ENCODE peak calls at places on chromosomes 3 and 15, in seven cellular contexts. U is tibial nerve, W is PC-9, V is GM12865, J is fibroblast of the aortic adventitia, H is body of pancreas, K is A549. D is an unnamed sample.

GRCh38 chr15:89820651-89821611 is 6.3 kb upstream of the ANPEP start:
- DNase-seq in W (no peak), K (peak), U (no peak), J (peak), H (no peak), V (no peak), D (no peak)

GRCh38 chr15:77837649-77838025 is 204.9 kb upstream of the LINGO1 start:
- DNase-seq in K (no peak), W (no peak), H (no peak), U (no peak), J (no peak), V (no peak), D (no peak)

GRCh38 chr15:77642793-77643430 is 10.2 kb upstream of the LINGO1 start:
- DNase-seq in H (no peak), V (no peak), W (no peak), J (no peak), U (no peak), K (no peak), D (no peak)

GRCh38 chr3:21718161-21718765 is 32.7 kb downstream of the ZNF385D start:
- DNase-seq in H (no peak), W (peak), K (no peak), J (peak), U (no peak), V (no peak), D (peak)

GRCh38 chr15:67165653-67166260 is 88.7 kb downstream of the AAGAB start:
- DNase-seq in W (no peak), U (no peak), J (peak), K (no peak), V (no peak), H (no peak), D (no peak)

GRCh38 chr15:42062284-42062806 is 32.0 kb downstream of the PLA2G4D start:
- DNase-seq in K (no peak), U (no peak), V (no peak), J (no peak), H (no peak), W (no peak), D (no peak)

GRCh38 chr3:29745237-29745870 is 464.5 kb downstream of the RBMS3 start:
- DNase-seq in H (no peak), V (no peak), W (no peak), J (no peak), U (no peak), K (no peak), D (no peak)

GRCh38 chr15:87031545-87032230 is 952.0 kb downstream of the AGBL1 start:
- DNase-seq in K (no peak), V (no peak), U (no peak), W (no peak), J (peak), H (no peak), D (no peak)

GRCh38 chr3:63937661-63938651 is 25.8 kb upstream of the SCAANT1 start:
- DNase-seq in W (peak), U (no peak), H (no peak), K (no peak), V (peak), J (no peak), D (no peak)

GRCh38 chr3:122964844-122965243 is 62.7 kb downstream of the SEMA5B start:
- DNase-seq in W (no peak), J (no peak), U (no peak), H (no peak), V (no peak), K (no peak), D (no peak)

GRCh38 chr3:155393316-155393715 is 99.8 kb upstream of the STRIT1 start:
- DNase-seq in V (no peak), U (no peak), H (no peak), J (peak), W (no peak), K (no peak), D (no peak)

GRCh38 chr3:4306091-4306490 is 2.9 kb downstream of the SETMAR start:
- DNase-seq in V (no peak), K (no peak), J (no peak), W (no peak), H (no peak), U (no peak), D (no peak)

GRCh38 chr3:180683816-180684215 is 4.5 kb upstream of the CCDC39 start:
- DNase-seq in U (no peak), H (no peak), V (no peak), W (no peak), J (no peak), K (no peak), D (no peak)

GRCh38 chr15:99174989-99175388 is 70.1 kb downstream of the SYNM start:
- DNase-seq in K (no peak), H (no peak), V (no peak), U (no peak), W (no peak), J (no peak), D (no peak)

DNA sequence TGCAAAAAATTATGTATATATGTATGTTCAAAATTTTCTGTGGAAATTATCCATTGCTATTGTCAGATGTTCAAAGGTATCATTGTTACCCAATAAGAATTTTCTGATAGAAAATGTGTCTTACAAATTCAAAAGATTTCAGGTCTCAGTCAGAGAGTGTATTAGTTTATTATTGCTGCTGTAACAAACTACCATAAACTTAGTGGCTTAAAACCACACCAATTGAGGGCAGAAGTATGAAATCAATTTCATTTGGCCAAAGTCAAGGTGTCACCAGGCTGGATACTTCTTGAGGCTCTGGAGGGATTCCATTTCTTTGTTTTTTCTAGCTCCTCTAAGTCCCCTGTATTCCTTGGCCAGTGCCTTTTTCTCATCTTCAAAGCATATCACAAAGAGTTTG is 914.4 kb upstream of the ROBO1 start:
- DNase-seq in U (no peak), J (no peak), H (no peak), K (no peak), V (no peak), W (no peak), D (no peak)
- H3K4me3 ChIP-seq in U (no peak), J (no peak), H (no peak), K (no peak), V (no peak), W (no peak), D (no peak)

DNA sequence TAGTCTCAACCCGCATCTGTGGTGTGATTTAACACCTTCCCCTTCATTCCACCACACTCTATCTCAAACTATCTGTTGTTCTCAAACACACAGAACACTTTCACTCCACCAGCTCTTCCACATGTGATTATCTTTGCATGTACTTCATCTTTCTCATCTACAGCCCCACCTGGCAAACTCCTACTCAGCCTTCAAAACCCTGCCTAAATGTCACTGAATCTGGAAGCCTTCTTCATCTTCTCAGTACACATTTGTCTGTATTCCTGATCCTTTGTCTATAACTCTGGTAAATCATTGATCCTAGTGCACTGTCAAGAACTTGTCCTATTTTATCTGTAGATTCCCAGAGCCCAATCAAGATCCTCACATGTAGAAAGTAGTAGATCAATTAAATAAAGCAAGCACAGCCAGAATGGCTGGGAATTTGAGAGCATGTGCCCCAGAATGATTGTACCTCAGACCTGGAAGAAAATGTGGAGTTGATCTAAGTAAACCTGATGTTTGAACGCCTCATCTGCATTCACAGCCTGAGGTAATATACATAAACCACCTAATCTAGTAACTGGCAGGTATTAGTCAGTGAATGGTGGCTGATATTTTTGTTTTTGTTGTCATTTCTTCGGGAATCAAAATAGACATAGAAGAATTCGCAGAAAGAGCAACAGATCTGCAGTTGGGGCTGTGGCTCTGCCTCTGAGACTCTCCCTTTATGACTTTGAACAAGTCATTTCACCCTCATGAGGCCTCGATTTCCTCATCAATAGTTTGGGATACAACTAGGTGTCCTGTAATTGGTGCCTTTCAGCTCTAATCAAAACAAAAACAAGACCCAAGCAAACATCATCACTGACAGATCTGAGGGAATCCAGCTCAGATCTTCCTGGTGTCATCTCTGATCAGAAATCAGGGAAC is 28.0 kb upstream of the MAGEF1 start:
- DNase-seq in V (no peak), H (no peak), J (no peak), U (no peak), W (no peak), K (no peak), D (no peak)
- H3K4me3 ChIP-seq in V (no peak), H (no peak), J (no peak), U (no peak), W (no peak), K (no peak), D (no peak)

DNA sequence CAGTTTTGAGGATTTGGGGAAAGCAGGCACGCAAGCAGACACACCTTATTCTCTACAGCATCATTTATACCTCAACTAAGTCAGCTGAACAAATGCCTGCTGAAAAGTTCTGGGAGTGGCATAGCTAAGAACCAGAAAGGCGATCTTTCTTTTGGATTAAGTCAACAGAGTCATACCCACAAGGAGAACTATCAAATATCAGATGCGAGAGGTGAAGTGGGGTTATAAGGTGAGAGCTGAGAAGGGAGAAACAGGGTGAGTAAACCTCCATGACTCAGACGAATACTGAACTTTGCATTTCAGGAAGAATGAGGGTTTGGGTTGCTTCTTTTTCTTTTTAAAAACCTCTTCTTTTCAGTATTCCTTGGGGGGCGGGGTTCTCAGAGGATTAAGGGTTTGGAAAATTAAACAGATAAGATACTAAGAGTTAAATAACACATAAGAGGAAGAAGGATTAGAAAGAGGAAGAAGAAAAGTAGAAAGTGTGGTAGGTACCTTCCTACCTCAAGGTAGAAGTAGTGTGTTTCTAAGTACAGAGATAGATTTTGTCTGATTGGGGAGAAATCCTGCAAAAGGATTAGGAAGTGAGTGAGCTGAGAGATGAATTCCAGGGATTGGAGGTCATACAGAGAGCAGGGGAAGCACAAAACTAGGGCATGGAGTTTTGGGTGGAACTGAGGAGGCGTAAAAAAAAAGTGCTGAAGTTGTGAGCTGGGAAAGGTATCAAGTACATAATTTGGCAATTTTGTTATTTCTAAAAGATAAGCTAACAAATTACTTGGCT is 41.3 kb upstream of the ICE2 start:
- DNase-seq in W (peak), H (no peak), U (no peak), K (no peak), J (no peak), V (peak), D (no peak)
- H3K4me3 ChIP-seq in W (peak), H (no peak), U (no peak), K (no peak), J (no peak), V (no peak), D (no peak)

GRCh38 chr3:141933421-141934300 is 57.2 kb downstream of the ATP1B3 start:
- DNase-seq in J (no peak), H (no peak), K (no peak), W (no peak), V (no peak), U (no peak), D (no peak)
- H3K4me3 ChIP-seq in J (no peak), H (no peak), K (no peak), W (no peak), V (no peak), U (no peak), D (no peak)

D was measured in HFF-Myc.